ENCODE peak calls at places on chromosomes 12 and 14, in six cellular contexts. U, H, R, N, G and A are unnamed samples.

GRCh38 chr14:93892923-93893549 is 34.1 kb upstream of the FAM181A start:
- DNase-seq in G (peak; percentile 69), R (peak; percentile 78), H (peak; percentile 54), N (peak; percentile 45), U (peak; percentile 35), A (peak; percentile 92)

GRCh38 chr12:79288946-79289345 is 401.8 kb downstream of the PAWR start:
- DNase-seq in N (no peak), R (no peak), H (no peak), U (no peak), G (no peak), A (no peak)

GRCh38 chr12:11879306-11879705 is 191.4 kb upstream of the BCL2L14 start:
- DNase-seq in R (no peak), N (no peak), H (no peak), G (peak; percentile 38), U (no peak), A (no peak)

GRCh38 chr12:13573698-13574321 is 377.3 kb downstream of the EMP1 start:
- DNase-seq in N (no peak), H (peak; percentile 94), G (peak; percentile 52), R (no peak), U (peak; percentile 87), A (no peak)

GRCh38 chr12:64528616-64529015 is 76.7 kb downstream of the TBK1 start:
- DNase-seq in G (peak; percentile 13), N (no peak), R (peak; percentile 22), H (peak; percentile 56), U (no peak), A (no peak)

GRCh38 chr14:53534841-53535240 is 381.7 kb upstream of the DDHD1 start:
- DNase-seq in G (peak; percentile 94), U (no peak), H (peak; percentile 36), N (no peak), R (no peak), A (no peak)

GRCh38 chr14:40093800-40094199 is 661.6 kb upstream of the FBXO33 start:
- DNase-seq in G (peak; percentile 55), U (no peak), R (no peak), H (no peak), N (no peak), A (no peak)

GRCh38 chr12:117643971-117644370 is 282.5 kb upstream of the NOS1 start:
- DNase-seq in R (peak; percentile 44), H (no peak), G (no peak), N (no peak), U (no peak), A (no peak)

GRCh38 chr14:59333668-59334067 is 131.5 kb downstream of the GPR135 start:
- DNase-seq in N (no peak), H (peak; percentile 96), R (no peak), U (no peak), G (no peak), A (no peak)

GRCh38 chr12:642633-643477 is 20.4 kb downstream of the NINJ2 start:
- DNase-seq in H (peak; percentile 80), N (peak; percentile 84), G (no peak), U (no peak), R (peak; percentile 87), A (peak; percentile 88)

GRCh38 chr12:71594214-71594948 is 69.3 kb downstream of the ZFC3H1 start:
- DNase-seq in H (peak; percentile 51), U (peak; percentile 10), N (no peak), R (peak; percentile 14), G (peak; percentile 72), A (no peak)

GRCh38 chr14:93914278-93914677 is 12.9 kb upstream of the FAM181A start:
- DNase-seq in R (no peak), N (no peak), G (no peak), H (no peak), U (no peak), A (no peak)

GRCh38 chr14:100375273-100375962 is 52.3 kb downstream of the SLC25A47 start:
- DNase-seq in R (peak; percentile 60), G (peak; percentile 44), H (peak; percentile 96), N (no peak), U (peak; percentile 52), A (peak; percentile 70)

GRCh38 chr12:89863968-89864367 is 155.3 kb upstream of the ATP2B1 start:
- DNase-seq in N (peak; percentile 72), G (no peak), H (no peak), U (no peak), R (no peak), A (peak; percentile 49)

GRCh38 chr12:106760184-106760531 is 14.3 kb upstream of the RIC8B start:
- DNase-seq in R (no peak), N (peak; percentile 95), H (no peak), U (no peak), G (no peak), A (peak; percentile 94)

GRCh38 chr14:94904636-94905035 is 134.7 kb upstream of the GSC start:
- DNase-seq in U (no peak), H (peak; percentile 65), G (no peak), R (no peak), N (no peak), A (no peak)

GRCh38 chr12:14408208-14408607 is 42.7 kb downstream of the ATF7IP start:
- DNase-seq in R (peak; percentile 13), N (peak; percentile 64), U (no peak), G (peak; percentile 15), H (peak; percentile 48), A (peak; percentile 77)

GRCh38 chr12:71135812-71136176 is 22.0 kb downstream of the TSPAN8 start:
- DNase-seq in U (no peak), G (peak; percentile 89), R (no peak), H (no peak), N (no peak), A (no peak)

GRCh38 chr12:130489293-130489692 is 151.6 kb downstream of the PIWIL1 start:
- DNase-seq in N (no peak), U (no peak), G (no peak), R (no peak), H (no peak), A (no peak)

GRCh38 chr12:68240079-68240478 is 13.3 kb downstream of the IL22 start:
- DNase-seq in U (no peak), N (no peak), G (peak; percentile 95), H (peak; percentile 96), R (no peak), A (no peak)

GRCh38 chr12:75479963-75480461 is 543 bp upstream of the GLIPR1 start:
- DNase-seq in G (peak; percentile 49), U (no peak), R (no peak), H (peak; percentile 82), N (peak; percentile 54), A (no peak)

GRCh38 chr12:4112734-4113396 is 160.7 kb upstream of the CCND2 start:
- DNase-seq in U (no peak), R (no peak), N (no peak), H (no peak), G (no peak), A (no peak)

GRCh38 chr14:37274652-37275051 is 76.9 kb downstream of the MIPOL1 start:
- DNase-seq in U (no peak), R (no peak), G (no peak), N (no peak), H (no peak), A (no peak)

GRCh38 chr12:118190266-118190665 is 54.3 kb downstream of the PEBP1 start:
- DNase-seq in R (peak; percentile 33), H (peak; percentile 61), N (no peak), U (no peak), G (no peak), A (no peak)

GRCh38 chr12:126271138-126271537 is 1205.9 kb downstream of the AACS start:
- DNase-seq in N (no peak), R (peak; percentile 2), U (no peak), G (no peak), H (no peak), A (no peak)

GRCh38 chr14:68816943-68817430 is 24.1 kb upstream of the ZFP36L1 start:
- DNase-seq in G (no peak), N (no peak), R (no peak), U (no peak), H (no peak), A (no peak)

GRCh38 chr14:77324289-77324688 is 3.5 kb downstream of the GSTZ1 start:
- DNase-seq in G (no peak), N (no peak), U (no peak), H (no peak), R (no peak), A (no peak)

GRCh38 chr14:78836777-78837176 is 666.6 kb downstream of the NRXN3 start:
- DNase-seq in U (peak; percentile 36), H (peak; percentile 66), R (peak; percentile 21), G (peak; percentile 58), N (peak; percentile 67), A (peak; percentile 91)

GRCh38 chr12:15854916-15855315 is 27.3 kb upstream of the STRAP start:
- DNase-seq in G (no peak), H (peak; percentile 14), N (no peak), R (no peak), U (no peak), A (no peak)

GRCh38 chr14:95396221-95396620 is 76.5 kb upstream of the CLMN start:
- DNase-seq in R (no peak), N (no peak), U (no peak), G (no peak), H (no peak), A (peak; percentile 52)

GRCh38 chr12:107027304-107028053 is 40.5 kb upstream of the MTERF2 start:
- DNase-seq in R (peak; percentile 52), U (peak; percentile 52), N (no peak), G (peak; percentile 98), H (peak; percentile 97), A (no peak)

GRCh38 chr12:22687677-22688076 is 62.7 kb downstream of the ETNK1 start:
- DNase-seq in H (peak; percentile 79), G (peak; percentile 39), U (no peak), N (peak; percentile 89), R (no peak), A (no peak)

GRCh38 chr14:20454645-20455354 is at the start of the genes APEX1 and OSGEP:
- DNase-seq in U (peak; percentile 99), G (peak; percentile 99), H (peak; percentile 100), R (peak; percentile 95), N (peak; percentile 96), A (peak; percentile 100)

GRCh38 chr14:58864751-58865519 is 227.2 kb downstream of the DACT1 start:
- DNase-seq in R (peak; percentile 50), N (no peak), H (peak; percentile 87), G (peak; percentile 58), U (no peak), A (no peak)

GRCh38 chr12:30188602-30189326 is 405.0 kb upstream of the TMTC1 start:
- DNase-seq in R (no peak), U (no peak), N (no peak), G (no peak), H (no peak), A (no peak)
- H3K9ac ChIP-seq in R (no peak overlapping the region), U (no peak overlapping the region), N (no peak overlapping the region), G (no peak overlapping the region), H (no peak overlapping the region), A (no peak overlapping the region)

GRCh38 chr14:98458702-98459101 is 813.3 kb downstream of the BCL11B start:
- DNase-seq in U (no peak), H (no peak), N (no peak), G (no peak), R (no peak), A (no peak)
- H3K9me2 ChIP-seq in U (no peaks in the 10 kb centered on the region), H (no peaks in the 10 kb centered on the region), N (no peaks in the 10 kb centered on the region), G (no peaks in the 10 kb centered on the region), R (no peaks in the 10 kb centered on the region), A (no peaks in the 10 kb centered on the region)

GRCh38 chr12:132686831-132687210 is 321 bp downstream of the POLE start:
- DNase-seq in R (peak; percentile 84), H (peak; percentile 70), U (no peak), N (no peak), G (no peak), A (peak; percentile 71)
- H3K4me2 ChIP-seq in R (peak overlapping the region; percentile 74), H (peak overlapping the region; percentile 74), U (peak overlapping the region; percentile 87), N (no peak overlapping the region), G (peak overlapping the region; percentile 88), A (peak overlapping the region; percentile 75)

GRCh38 chr12:52063986-52064649 is 5.7 kb upstream of the ATG101 start:
- DNase-seq in G (peak; percentile 18), U (no peak), N (no peak), R (no peak), H (peak; percentile 96), A (no peak)
- H3K9ac ChIP-seq in G (no peak overlapping the region), U (peak overlapping the region; percentile 20), N (no peak overlapping the region), R (no peak overlapping the region), H (peak overlapping the region; percentile 83), A (no peak overlapping the region)